ENCODE peak calls at places on chromosomes 2 and 18, in seven cellular contexts. One of them, this sample, is unnamed.

GRCh38 chr2:220736778-220737177 is 835.3 kb downstream of the EPHA4 start:
- DNase-seq in HepG2: no peak
- DNase-seq in SK-N-SH: no peak
- DNase-seq in GM12878: no peak
- DNase-seq in H1: no peak
- DNase-seq in GM12892: no peak
- DNase-seq in K562: no peak
- DNase-seq in this sample: no peak

GRCh38 chr18:30970201-30970816 is 72.2 kb downstream of the DSC3 start:
- DNase-seq in HepG2: peak
- DNase-seq in SK-N-SH: no peak
- DNase-seq in GM12878: no peak
- DNase-seq in H1: no peak
- DNase-seq in GM12892: no peak
- DNase-seq in K562: no peak
- DNase-seq in this sample: no peak

GRCh38 chr18:26747131-26747475 is 118.4 kb downstream of the AQP4 start:
- DNase-seq in HepG2: no peak
- DNase-seq in SK-N-SH: no peak
- DNase-seq in GM12878: no peak
- DNase-seq in H1: no peak
- DNase-seq in GM12892: no peak
- DNase-seq in K562: no peak
- DNase-seq in this sample: no peak

GRCh38 chr2:70412294-70413075 is 110.6 kb upstream of the FAM136A start:
- DNase-seq in HepG2: no peak
- DNase-seq in SK-N-SH: no peak
- DNase-seq in GM12878: no peak
- DNase-seq in H1: no peak
- DNase-seq in GM12892: no peak
- DNase-seq in K562: no peak
- DNase-seq in this sample: no peak

GRCh38 chr2:230520875-230521155 is 104.8 kb downstream of the SP100 start:
- DNase-seq in HepG2: no peak
- DNase-seq in SK-N-SH: no peak
- DNase-seq in GM12878: no peak
- DNase-seq in H1: no peak
- DNase-seq in GM12892: no peak
- DNase-seq in K562: no peak
- DNase-seq in this sample: no peak

GRCh38 chr2:132645176-132645575 is 24.8 kb downstream of the LYPD1 start:
- DNase-seq in HepG2: no peak
- DNase-seq in SK-N-SH: no peak
- DNase-seq in GM12878: no peak
- DNase-seq in H1: no peak
- DNase-seq in GM12892: no peak
- DNase-seq in K562: no peak
- DNase-seq in this sample: no peak

GRCh38 chr2:941811-942360 is 8.8 kb upstream of the SNTG2 start:
- DNase-seq in HepG2: no peak
- DNase-seq in SK-N-SH: no peak
- DNase-seq in GM12878: no peak
- DNase-seq in H1: no peak
- DNase-seq in GM12892: no peak
- DNase-seq in K562: no peak
- DNase-seq in this sample: no peak

GRCh38 chr2:7083580-7084509 is 166.6 kb downstream of the RNF144A start:
- DNase-seq in HepG2: peak
- DNase-seq in SK-N-SH: no peak
- DNase-seq in GM12878: no peak
- DNase-seq in H1: no peak
- DNase-seq in GM12892: no peak
- DNase-seq in K562: peak
- DNase-seq in this sample: no peak

GRCh38 chr18:42072407-42072806 is 117.4 kb downstream of the PIK3C3 start:
- DNase-seq in HepG2: no peak
- DNase-seq in SK-N-SH: no peak
- DNase-seq in GM12878: no peak
- DNase-seq in H1: no peak
- DNase-seq in GM12892: no peak
- DNase-seq in K562: peak
- DNase-seq in this sample: no peak

GRCh38 chr2:207600211-207600610 is 25.0 kb downstream of the METTL21A start:
- DNase-seq in HepG2: no peak
- DNase-seq in SK-N-SH: no peak
- DNase-seq in GM12878: no peak
- DNase-seq in H1: no peak
- DNase-seq in GM12892: no peak
- DNase-seq in K562: no peak
- DNase-seq in this sample: no peak

GRCh38 chr2:39991298-39991697 is 212.2 kb upstream of the THUMPD2 start:
- DNase-seq in HepG2: no peak
- DNase-seq in SK-N-SH: no peak
- DNase-seq in GM12878: no peak
- DNase-seq in H1: no peak
- DNase-seq in GM12892: no peak
- DNase-seq in K562: no peak
- DNase-seq in this sample: no peak
- TF ChIP-seq TAF1 in HepG2: no peak
- TF ChIP-seq TAF1 in SK-N-SH: no peak
- TF ChIP-seq TAF1 in GM12878: no peak
- TF ChIP-seq TAF1 in H1: no peak
- TF ChIP-seq TAF1 in GM12892: no peak
- TF ChIP-seq TAF1 in K562: no peak
- TF ChIP-seq TAF1 in this sample: no peak

DNA sequence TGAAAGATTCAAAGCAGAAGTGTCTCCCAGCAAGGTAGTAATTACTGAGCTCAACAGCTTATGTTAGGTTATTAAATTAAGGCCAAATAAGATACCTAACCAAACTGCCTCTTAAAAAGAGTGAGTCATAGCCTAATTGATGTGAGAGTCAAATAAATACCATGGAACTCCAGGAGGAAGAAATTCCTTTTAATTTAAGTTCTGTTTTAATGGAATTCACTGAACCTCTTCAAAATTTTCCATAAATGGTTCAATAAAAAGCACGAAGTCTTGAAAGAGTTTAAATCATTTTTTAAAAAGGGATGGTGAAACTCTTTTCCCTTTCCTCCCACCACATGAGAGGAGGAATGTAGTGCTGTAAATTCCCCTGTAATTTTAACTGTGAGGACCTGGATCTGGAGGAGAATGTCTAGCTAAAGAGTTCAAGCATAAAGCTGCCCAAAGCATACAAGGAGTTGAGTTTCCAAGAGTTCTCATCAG is 180.8 kb upstream of the MMADHC start:
- DNase-seq in HepG2: no peak
- DNase-seq in SK-N-SH: no peak
- DNase-seq in GM12878: no peak
- DNase-seq in H1: no peak
- DNase-seq in GM12892: no peak
- DNase-seq in K562: no peak
- DNase-seq in this sample: no peak
- TF ChIP-seq TAF1 in HepG2: no peak
- TF ChIP-seq TAF1 in SK-N-SH: no peak
- TF ChIP-seq TAF1 in GM12878: no peak
- TF ChIP-seq TAF1 in H1: no peak
- TF ChIP-seq TAF1 in GM12892: no peak
- TF ChIP-seq TAF1 in K562: no peak
- TF ChIP-seq TAF1 in this sample: no peak

GRCh38 chr2:195199864-195200263 is 457.2 kb upstream of the SLC39A10 start:
- DNase-seq in HepG2: no peak
- DNase-seq in SK-N-SH: no peak
- DNase-seq in GM12878: no peak
- DNase-seq in H1: no peak
- DNase-seq in GM12892: no peak
- DNase-seq in K562: no peak
- DNase-seq in this sample: no peak

DNA sequence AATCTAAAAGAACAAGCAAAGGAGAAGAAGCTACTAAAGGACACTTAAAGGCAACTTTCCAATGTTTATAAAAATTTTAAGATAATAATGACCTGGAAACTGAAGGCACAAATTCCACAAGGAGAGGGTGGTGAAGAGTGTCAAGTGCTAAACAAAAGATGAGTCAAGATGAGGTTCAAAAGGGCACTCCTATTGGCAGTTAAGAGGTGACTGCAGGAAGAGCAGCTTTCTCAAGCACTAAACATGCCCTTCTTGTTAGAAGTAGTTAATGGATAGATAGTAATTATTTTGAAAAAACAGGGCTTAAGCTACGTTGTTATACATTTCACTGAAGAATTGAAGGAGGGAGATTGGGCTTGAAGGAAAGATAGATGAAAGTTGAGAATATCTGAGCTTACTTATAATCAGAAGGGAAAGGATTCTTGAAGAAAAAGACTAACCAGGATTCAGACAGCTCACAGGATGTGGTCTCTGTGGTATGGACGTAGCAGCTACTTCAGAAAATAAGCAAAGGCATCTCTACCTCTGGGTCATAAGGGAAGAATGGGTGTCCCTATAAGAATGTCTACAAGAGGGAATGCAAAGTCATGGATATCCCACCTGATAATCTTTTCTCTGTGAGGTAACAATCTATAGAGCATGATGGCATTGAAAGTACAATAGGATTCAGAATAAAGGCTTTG is 454.7 kb upstream of the SLC39A10 start:
- DNase-seq in HepG2: no peak
- DNase-seq in SK-N-SH: no peak
- DNase-seq in GM12878: no peak
- DNase-seq in H1: no peak
- DNase-seq in GM12892: no peak
- DNase-seq in K562: no peak
- DNase-seq in this sample: no peak
- TF ChIP-seq TAF1 in HepG2: no peak
- TF ChIP-seq TAF1 in SK-N-SH: no peak
- TF ChIP-seq TAF1 in GM12878: no peak
- TF ChIP-seq TAF1 in H1: no peak
- TF ChIP-seq TAF1 in GM12892: no peak
- TF ChIP-seq TAF1 in K562: no peak
- TF ChIP-seq TAF1 in this sample: no peak

DNA sequence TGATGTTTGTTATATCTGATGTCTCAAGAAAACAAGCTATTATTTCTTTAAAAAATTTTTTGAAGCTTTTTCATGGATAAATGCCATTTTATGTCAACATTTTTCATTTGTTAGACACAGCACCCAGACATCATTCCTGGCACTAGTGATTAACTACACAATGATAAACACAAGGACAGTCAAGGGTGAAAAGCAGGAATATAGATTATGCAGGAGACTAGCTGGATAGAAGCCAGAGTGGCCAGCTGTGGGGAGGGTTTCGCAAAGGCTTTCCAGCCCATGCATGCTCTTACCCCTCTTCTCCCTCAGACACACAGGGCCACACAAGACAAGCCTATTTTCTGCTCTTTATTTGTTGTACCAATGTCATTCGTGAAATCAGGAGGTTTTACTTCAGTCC is 127.1 kb upstream of the TTC39C start:
- DNase-seq in HepG2: no peak
- DNase-seq in SK-N-SH: peak
- DNase-seq in GM12878: no peak
- DNase-seq in H1: no peak
- DNase-seq in GM12892: no peak
- DNase-seq in K562: no peak
- DNase-seq in this sample: no peak
- TF ChIP-seq TAF1 in HepG2: no peak
- TF ChIP-seq TAF1 in SK-N-SH: no peak
- TF ChIP-seq TAF1 in GM12878: no peak
- TF ChIP-seq TAF1 in H1: no peak
- TF ChIP-seq TAF1 in GM12892: no peak
- TF ChIP-seq TAF1 in K562: no peak
- TF ChIP-seq TAF1 in this sample: no peak

DNA sequence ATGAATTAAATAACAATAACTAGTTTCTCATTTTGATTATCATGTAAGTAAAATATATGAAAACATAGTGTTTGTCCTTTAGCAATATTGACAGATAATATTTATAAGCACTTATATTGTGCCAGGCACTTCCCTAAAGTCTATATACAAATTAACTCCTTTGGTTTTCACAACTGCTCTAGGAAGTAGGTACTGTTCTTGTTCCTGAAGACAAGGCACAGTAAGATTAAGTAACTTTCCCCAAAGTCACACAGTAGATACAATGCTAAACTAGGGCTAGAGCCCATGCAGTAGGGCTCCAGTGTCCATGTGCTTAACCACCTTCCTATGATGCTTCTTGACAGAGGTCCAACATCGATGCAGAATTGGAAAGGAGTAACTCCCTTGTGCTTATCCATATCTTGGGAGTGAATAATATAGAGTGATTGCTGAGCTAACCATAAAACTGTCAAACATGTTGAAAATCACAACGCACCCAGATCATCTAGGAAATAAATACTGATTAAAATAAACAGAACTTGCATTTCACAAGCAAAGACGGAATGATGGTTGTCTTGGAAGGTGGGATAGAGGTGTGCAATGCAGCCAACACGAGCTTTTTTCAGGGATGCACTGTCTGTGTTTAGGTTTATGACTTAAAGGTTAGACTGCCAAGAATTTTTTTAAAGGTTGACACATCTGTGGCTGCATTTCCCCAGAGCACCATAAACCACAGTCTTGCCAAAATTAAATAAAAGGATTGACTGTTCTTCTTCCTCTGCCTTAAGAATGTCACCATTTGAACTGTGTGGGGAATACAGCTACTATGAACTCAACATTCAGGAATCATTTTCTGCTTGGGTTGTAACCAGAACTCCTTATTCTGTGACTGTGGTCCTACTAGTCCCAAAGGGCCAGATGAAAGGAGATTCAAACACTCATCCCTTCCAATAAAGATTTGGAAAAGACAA is 80.8 kb downstream of the ANKRD44 start:
- DNase-seq in HepG2: no peak
- DNase-seq in SK-N-SH: no peak
- DNase-seq in GM12878: no peak
- DNase-seq in H1: no peak
- DNase-seq in GM12892: no peak
- DNase-seq in K562: no peak
- DNase-seq in this sample: no peak
- TF ChIP-seq TAF1 in HepG2: no peak
- TF ChIP-seq TAF1 in SK-N-SH: no peak
- TF ChIP-seq TAF1 in GM12878: no peak
- TF ChIP-seq TAF1 in H1: no peak
- TF ChIP-seq TAF1 in GM12892: no peak
- TF ChIP-seq TAF1 in K562: no peak
- TF ChIP-seq TAF1 in this sample: no peak

GRCh38 chr18:62425465-62426190 is 97.2 kb upstream of the ZCCHC2 start:
- DNase-seq in HepG2: peak
- DNase-seq in SK-N-SH: peak
- DNase-seq in GM12878: no peak
- DNase-seq in H1: peak
- DNase-seq in GM12892: no peak
- DNase-seq in K562: peak
- DNase-seq in this sample: no peak
- TF ChIP-seq TAF1 in HepG2: peak
- TF ChIP-seq TAF1 in SK-N-SH: no peak
- TF ChIP-seq TAF1 in GM12878: no peak
- TF ChIP-seq TAF1 in H1: no peak
- TF ChIP-seq TAF1 in GM12892: no peak
- TF ChIP-seq TAF1 in K562: no peak
- TF ChIP-seq TAF1 in this sample: no peak

GRCh38 chr2:98463988-98464771 is 19.5 kb downstream of the INPP4A start:
- DNase-seq in HepG2: no peak
- DNase-seq in SK-N-SH: no peak
- DNase-seq in GM12878: no peak
- DNase-seq in H1: no peak
- DNase-seq in GM12892: no peak
- DNase-seq in K562: no peak
- DNase-seq in this sample: no peak
- TF ChIP-seq TAF1 in HepG2: no peak
- TF ChIP-seq TAF1 in SK-N-SH: no peak
- TF ChIP-seq TAF1 in GM12878: no peak
- TF ChIP-seq TAF1 in H1: no peak
- TF ChIP-seq TAF1 in GM12892: no peak
- TF ChIP-seq TAF1 in K562: no peak
- TF ChIP-seq TAF1 in this sample: peak

This sample was measured in GM12891.